ENCODE peak calls at places on chromosomes 16 and 17, in eight cellular contexts. M is A549, R is breast epithelium, E is body of pancreas, J is NB4, P is ovary, B is sigmoid colon, Q is right lobe of liver. G is an unnamed sample.

GRCh38 chr16:21603920-21604319 is 4.5 kb downstream of the METTL9 start:
- DNase-seq in M (no peak), E (no peak), Q (no peak), P (no peak), J (peak), R (no peak), B (no peak), G (no peak)

GRCh38 chr17:61794792-61795191 is 68.5 kb downstream of the BRIP1 start:
- DNase-seq in E (no peak), B (no peak), R (no peak), M (no peak), Q (no peak), P (no peak), J (no peak), G (no peak)

GRCh38 chr17:4833178-4833940 is at the start of gene MINK1:
- DNase-seq in M (peak), J (peak), Q (peak), P (peak), R (peak), B (peak), E (peak), G (peak)

GRCh38 chr17:79941088-79942010 is 94.3 kb downstream of the TBC1D16 start:
- DNase-seq in Q (peak), P (peak), E (peak), B (peak), R (peak), M (no peak), J (no peak), G (no peak)

GRCh38 chr16:53968896-53969295 is 264.9 kb downstream of the FTO start:
- DNase-seq in J (no peak), Q (no peak), E (no peak), M (no peak), P (no peak), B (no peak), R (no peak), G (no peak)

GRCh38 chr17:50785942-50786570 is 18.7 kb upstream of the ANKRD40CL start:
- DNase-seq in P (peak), Q (no peak), R (no peak), M (no peak), E (peak), J (no peak), B (no peak), G (no peak)

GRCh38 chr17:28347261-28347891 is 10.0 kb downstream of the POLDIP2 start:
- DNase-seq in B (no peak), P (peak), J (no peak), E (peak), Q (no peak), R (no peak), M (no peak), G (no peak)

GRCh38 chr16:1817716-1818115 is 8.9 kb downstream of the HAGH start:
- DNase-seq in P (no peak), B (no peak), J (no peak), Q (peak), M (no peak), E (no peak), R (no peak), G (no peak)

GRCh38 chr16:29951966-29952365 is 9.9 kb upstream of the TMEM219 start:
- DNase-seq in Q (no peak), M (no peak), B (no peak), P (no peak), E (no peak), J (no peak), R (no peak), G (no peak)

GRCh38 chr16:87702325-87702811 is 63.4 kb downstream of the KLHDC4 start:
- DNase-seq in J (peak), B (no peak), E (peak), Q (no peak), P (peak), M (peak), R (no peak), G (no peak)

GRCh38 chr17:32335647-32336046 is 6.3 kb downstream of the C17orf75 start:
- DNase-seq in R (no peak), J (no peak), M (no peak), B (no peak), E (no peak), Q (no peak), P (no peak), G (no peak)

GRCh38 chr17:31318298-31319190 is 2.9 kb downstream of the EVI2A start:
- DNase-seq in B (peak), Q (no peak), P (peak), M (no peak), R (no peak), J (peak), E (peak), G (no peak)

GRCh38 chr16:17116595-17117322 is 354.0 kb downstream of the XYLT1 start:
- DNase-seq in P (no peak), E (no peak), Q (no peak), B (no peak), M (no peak), J (no peak), R (no peak), G (no peak)

GRCh38 chr16:85037050-85037410 is 9.4 kb downstream of the KIAA0513 start:
- DNase-seq in Q (no peak), E (no peak), M (no peak), R (no peak), J (no peak), B (peak), P (no peak), G (no peak)

GRCh38 chr17:7523033-7523432 is 25.8 kb upstream of the TNFSF12 start:
- DNase-seq in R (no peak), B (no peak), P (peak), J (peak), M (no peak), Q (no peak), E (peak), G (no peak)

GRCh38 chr16:997440-998051 is 16.0 kb downstream of the SOX8 start:
- DNase-seq in R (no peak), M (peak), E (peak), B (no peak), P (no peak), Q (no peak), J (peak), G (no peak)

GRCh38 chr17:71237903-71238538 is 882.8 kb upstream of the SOX9 start:
- DNase-seq in R (no peak), E (no peak), Q (no peak), P (no peak), J (peak), M (peak), B (no peak), G (no peak)

GRCh38 chr17:27497696-27498095 is 41.4 kb downstream of the KSR1 start:
- DNase-seq in M (no peak), J (no peak), B (no peak), R (no peak), Q (no peak), P (no peak), E (no peak), G (peak)

GRCh38 chr17:82283208-82283749 is 9.8 kb upstream of the CSNK1D start:
- DNase-seq in Q (no peak), J (peak), R (no peak), E (no peak), P (no peak), M (peak), B (no peak), G (no peak)

GRCh38 chr17:40122944-40123810 is 1.4 kb downstream of the MSL1 start:
- DNase-seq in B (no peak), Q (peak), E (peak), M (peak), R (no peak), P (peak), J (peak), G (no peak)
- TF ChIP-seq POLR2A in B (no peak), Q (peak), E (no peak), M (no peak), R (no peak), P (no peak), J (no peak), G (no peak)

GRCh38 chr17:76266244-76266938 is 1.2 kb downstream of the UBALD2 start:
- DNase-seq in M (peak), J (peak), Q (peak), R (no peak), E (peak), B (no peak), P (no peak), G (no peak)

GRCh38 chr17:76264755-76265623 is at the start of gene UBALD2:
- DNase-seq in M (peak), Q (peak), J (peak), R (peak), P (peak), E (peak), B (peak), G (peak)

GRCh38 chr17:76264425-76264754 is 758 bp upstream of the UBALD2 start:
- DNase-seq in B (no peak), J (no peak), E (no peak), M (no peak), Q (no peak), P (no peak), R (no peak), G (no peak)

GRCh38 chr17:76267051-76267576 is 2.0 kb downstream of the UBALD2 start:
- DNase-seq in R (no peak), J (no peak), Q (no peak), P (no peak), E (no peak), B (no peak), M (no peak), G (no peak)

DNA sequence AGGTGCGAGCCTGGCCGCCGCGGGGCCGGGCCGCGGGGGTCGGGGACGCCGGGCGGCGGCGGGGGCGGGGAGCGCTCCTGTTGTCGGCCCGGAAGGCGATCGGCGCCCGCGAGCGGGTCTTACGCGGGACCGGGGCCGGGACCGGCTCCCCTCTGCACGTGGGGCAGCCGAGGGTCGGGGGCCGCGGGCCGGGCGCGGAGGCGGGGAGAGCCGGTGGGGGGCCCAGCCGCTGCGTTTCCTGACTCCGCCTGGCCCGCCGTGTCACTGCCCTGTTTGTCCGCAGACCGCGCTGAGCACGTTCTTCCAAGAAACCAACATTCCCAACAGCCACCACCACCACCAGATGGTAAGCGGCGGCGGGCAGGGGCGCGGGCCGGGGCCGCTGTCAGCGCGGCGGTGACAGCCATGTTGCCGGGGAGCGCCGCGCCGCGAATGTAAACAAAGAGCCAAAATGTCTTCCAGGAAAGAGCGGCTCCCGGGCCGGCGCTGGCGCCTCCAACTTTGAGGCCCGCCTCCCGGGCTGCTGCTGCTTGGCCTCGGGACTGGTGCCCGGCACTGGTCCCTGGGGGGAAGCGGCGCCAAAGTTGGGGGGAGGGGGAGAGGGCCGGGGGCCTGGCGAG is 586 bp downstream of the UBALD2 start:
- DNase-seq in R (no peak), P (peak), Q (peak), M (no peak), J (peak), E (peak), B (peak), G (peak)
- TF ChIP-seq CTCF in R (no peak), P (no peak), Q (no peak), M (no peak), J (no peak), E (no peak), B (no peak), G (no peak)

DNA sequence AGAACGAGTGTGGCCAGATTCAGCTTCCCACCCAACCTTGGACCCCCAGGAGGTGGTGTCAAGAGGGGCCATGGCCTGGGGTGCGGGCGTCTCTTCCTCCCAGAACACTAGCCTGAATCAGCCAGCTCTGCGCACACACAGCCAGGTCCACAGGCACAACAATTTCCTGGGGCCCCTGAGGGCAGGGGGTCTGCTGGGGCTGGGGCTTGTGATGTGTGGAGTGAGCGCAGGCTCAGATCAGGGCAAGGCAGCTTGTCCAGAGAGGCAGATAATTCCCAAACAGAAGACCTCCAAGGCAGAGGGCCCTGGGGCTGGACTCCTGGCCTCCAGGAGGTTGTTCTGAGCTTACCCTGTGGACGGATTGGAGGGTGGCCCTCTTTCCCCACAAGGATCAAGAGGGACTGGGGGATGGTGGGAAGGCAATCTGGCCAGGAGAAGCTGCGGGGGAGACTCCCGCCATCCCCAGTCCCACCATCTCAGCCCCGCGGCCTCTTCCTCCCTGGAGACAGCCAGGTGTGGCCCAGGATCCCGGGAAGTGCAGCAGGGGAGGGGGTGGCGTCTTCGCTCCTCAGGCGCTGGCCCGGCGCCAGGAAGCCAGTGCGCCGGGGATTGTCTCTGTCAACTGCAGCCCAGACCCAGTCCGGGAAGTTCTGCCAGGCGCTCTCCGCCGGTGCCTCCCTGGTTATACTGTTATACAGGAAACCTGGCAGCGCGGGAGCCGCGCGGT is 52.0 kb upstream of the AMZ2 start:
- DNase-seq in P (no peak), M (no peak), R (no peak), B (no peak), E (no peak), J (no peak), Q (peak), G (no peak)
- H3K4me3 ChIP-seq in P (no peak), M (peak), R (peak), B (peak), E (no peak), J (no peak), Q (peak), G (no peak)

DNA sequence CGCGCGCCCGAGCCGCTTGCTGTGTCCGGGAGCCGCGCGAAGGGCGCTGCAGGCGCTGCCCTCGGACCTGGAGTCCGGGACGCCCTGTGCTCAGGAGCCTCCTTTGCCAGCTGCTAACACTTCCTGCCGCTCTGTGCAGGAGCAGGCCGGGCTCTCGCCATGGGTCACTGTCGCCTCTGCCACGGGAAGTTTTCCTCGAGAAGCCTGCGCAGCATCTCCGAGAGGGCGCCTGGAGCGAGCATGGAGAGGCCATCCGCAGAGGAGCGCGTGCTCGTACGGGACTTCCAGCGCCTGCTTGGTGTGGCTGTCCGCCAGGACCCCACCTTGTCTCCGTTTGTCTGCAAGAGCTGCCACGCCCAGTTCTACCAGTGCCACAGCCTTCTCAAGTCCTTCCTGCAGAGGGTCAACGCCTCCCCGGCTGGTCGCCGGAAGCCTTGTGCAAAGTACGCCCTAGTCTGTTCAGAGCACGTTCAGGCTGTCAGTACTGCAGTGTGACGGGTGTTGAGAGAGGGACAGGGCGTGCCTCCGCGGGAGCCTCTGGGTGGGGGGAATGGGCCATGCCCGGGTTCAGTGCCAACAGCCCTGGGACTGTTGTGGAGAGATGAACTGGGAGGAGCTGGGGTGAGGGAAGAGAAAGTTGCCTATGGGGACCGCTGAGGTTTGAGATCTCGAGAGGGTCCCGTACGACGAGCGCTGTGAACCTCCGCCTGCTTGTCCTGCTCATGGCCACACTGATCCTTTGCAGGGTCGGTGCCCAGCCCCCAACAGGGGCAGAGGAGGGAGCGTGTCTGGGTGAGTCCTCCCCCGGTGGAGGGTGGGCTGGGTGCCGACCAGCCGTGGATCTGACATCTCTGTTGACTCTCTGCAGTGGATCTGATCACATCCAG is 1.3 kb downstream of the ZNF276 start:
- DNase-seq in J (peak), Q (peak), E (peak), M (no peak), B (peak), R (peak), P (peak), G (peak)
- TF ChIP-seq POLR2A in J (no peak), Q (no peak), E (peak), M (no peak), B (peak), R (no peak), P (no peak), G (no peak)

DNA sequence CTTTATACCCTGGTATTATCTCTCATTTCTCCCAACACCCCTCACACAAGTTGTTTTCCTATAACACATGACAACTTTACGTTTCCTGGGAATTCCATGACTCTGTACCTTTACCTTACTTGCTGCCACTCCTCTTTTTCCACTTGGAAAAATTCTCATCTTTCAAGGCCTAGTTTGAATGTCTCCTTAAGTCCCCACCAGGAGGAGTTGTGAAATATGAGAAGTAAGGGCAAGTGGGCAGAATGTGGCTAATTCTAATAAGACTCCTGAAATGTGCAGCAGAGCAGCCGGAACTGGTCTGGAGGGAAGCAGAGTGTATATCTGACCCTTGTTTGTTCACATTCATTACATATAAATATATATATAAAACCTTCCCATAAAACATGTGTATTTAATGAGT is 39.7 kb downstream of the BRCA1 start:
- DNase-seq in M (no peak), P (no peak), Q (no peak), R (no peak), B (no peak), E (no peak), J (no peak), G (no peak)
- TF ChIP-seq CTCF in M (no peak), P (no peak), Q (no peak), R (no peak), B (no peak), E (peak), J (no peak), G (no peak)

GRCh38 chr16:31458073-31458834 is 1.0 kb upstream of the ARMC5 start:
- DNase-seq in J (peak), R (no peak), B (peak), P (peak), M (peak), E (peak), Q (peak), G (peak)

GRCh38 chr16:31455601-31456314 is 3.5 kb upstream of the ARMC5 start:
- DNase-seq in B (peak), Q (no peak), P (peak), M (no peak), J (peak), E (no peak), R (no peak), G (no peak)

GRCh38 chr16:31458835-31459721 is at the start of gene ARMC5:
- DNase-seq in B (peak), P (peak), M (peak), E (peak), Q (peak), R (peak), J (peak), G (peak)

GRCh38 chr16:31459722-31460581 is 651 bp downstream of the ARMC5 start:
- DNase-seq in E (peak), J (peak), M (peak), P (peak), B (peak), Q (peak), R (peak), G (peak)

DNA sequence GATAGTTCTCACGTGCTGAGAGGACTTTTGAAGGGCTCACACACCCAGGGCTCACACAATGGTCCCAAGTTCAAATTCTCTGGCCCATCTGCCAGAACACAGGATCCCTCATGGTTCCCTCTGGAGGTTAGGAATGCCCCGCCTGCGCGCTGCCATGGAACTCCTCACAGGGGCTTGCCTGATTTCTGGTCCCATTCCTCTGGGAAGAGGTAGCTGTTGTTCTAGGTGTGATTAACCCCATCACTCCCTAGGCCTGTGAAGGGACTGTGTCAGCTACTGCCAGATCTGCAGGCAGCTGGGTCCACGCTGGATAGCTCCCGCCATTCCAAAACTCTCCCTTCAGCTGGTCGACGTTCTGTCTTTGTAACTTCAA is 2.3 kb upstream of the ARMC5 start:
- DNase-seq in M (no peak), Q (no peak), E (no peak), J (no peak), P (no peak), B (peak), R (no peak), G (no peak)
- H3K4me3 ChIP-seq in M (no peak), Q (no peak), E (no peak), J (peak), P (no peak), B (no peak), R (no peak), G (no peak)

G was measured in lower leg skin.